ENCODE peak calls at places on chromosomes 6 and 20, in six cellular contexts. One of them, this sample, is unnamed.

GRCh38 chr6:13478525-13478962 is 8.9 kb downstream of the GFOD1 start:
- DNase-seq in cardiac septum: no peak
- DNase-seq in A172: no peak
- DNase-seq in hippocampal formation: no peak
- DNase-seq in lower lobe of right lung: no peak
- DNase-seq in H54: no peak
- DNase-seq in this sample: no peak

GRCh38 chr6:30687659-30688431 is 1.4 kb upstream of the PPP1R18 start:
- DNase-seq in cardiac septum: no peak
- DNase-seq in hippocampal formation: no peak
- DNase-seq in lower lobe of right lung: no peak
- DNase-seq in H54: no peak
- DNase-seq in A172: peak
- DNase-seq in this sample: peak

GRCh38 chr20:58877374-58878360 is 25.2 kb downstream of the GNAS start:
- DNase-seq in hippocampal formation: no peak
- DNase-seq in H54: no peak
- DNase-seq in cardiac septum: no peak
- DNase-seq in A172: no peak
- DNase-seq in lower lobe of right lung: no peak
- DNase-seq in this sample: no peak

GRCh38 chr20:62159835-62160234 is 16.3 kb downstream of the SS18L1 start:
- DNase-seq in lower lobe of right lung: no peak
- DNase-seq in A172: peak
- DNase-seq in cardiac septum: no peak
- DNase-seq in hippocampal formation: no peak
- DNase-seq in H54: peak
- DNase-seq in this sample: peak

GRCh38 chr6:170347091-170347490 is 40.5 kb downstream of the FAM120B start:
- DNase-seq in cardiac septum: no peak
- DNase-seq in A172: peak
- DNase-seq in H54: no peak
- DNase-seq in lower lobe of right lung: no peak
- DNase-seq in hippocampal formation: no peak
- DNase-seq in this sample: no peak

GRCh38 chr6:130602151-130602770 is 224.9 kb upstream of the SMLR1 start:
- DNase-seq in cardiac septum: no peak
- DNase-seq in A172: peak
- DNase-seq in H54: peak
- DNase-seq in lower lobe of right lung: no peak
- DNase-seq in hippocampal formation: no peak
- DNase-seq in this sample: no peak

GRCh38 chr6:16471222-16471784 is 232.9 kb downstream of the GMPR start:
- DNase-seq in cardiac septum: no peak
- DNase-seq in hippocampal formation: no peak
- DNase-seq in H54: no peak
- DNase-seq in lower lobe of right lung: no peak
- DNase-seq in A172: no peak
- DNase-seq in this sample: no peak

GRCh38 chr6:3009930-3010329 is 10.2 kb downstream of the NQO2 start:
- DNase-seq in H54: no peak
- DNase-seq in lower lobe of right lung: no peak
- DNase-seq in hippocampal formation: no peak
- DNase-seq in cardiac septum: no peak
- DNase-seq in A172: peak
- DNase-seq in this sample: no peak

GRCh38 chr6:169752074-169752623 is 727 bp downstream of the ERMARD start:
- DNase-seq in A172: peak
- DNase-seq in lower lobe of right lung: no peak
- DNase-seq in cardiac septum: no peak
- DNase-seq in hippocampal formation: no peak
- DNase-seq in H54: no peak
- DNase-seq in this sample: no peak

GRCh38 chr6:111418971-111419693 is 63.9 kb downstream of the REV3L start:
- DNase-seq in H54: peak
- DNase-seq in lower lobe of right lung: no peak
- DNase-seq in hippocampal formation: no peak
- DNase-seq in cardiac septum: no peak
- DNase-seq in A172: peak
- DNase-seq in this sample: peak

GRCh38 chr6:39806277-39806676 is 14.1 kb downstream of the DAAM2 start:
- DNase-seq in lower lobe of right lung: no peak
- DNase-seq in A172: no peak
- DNase-seq in hippocampal formation: no peak
- DNase-seq in H54: no peak
- DNase-seq in cardiac septum: no peak
- DNase-seq in this sample: no peak

GRCh38 chr6:35165630-35166071 is 24.5 kb upstream of the TCP11 start:
- DNase-seq in H54: no peak
- DNase-seq in A172: peak
- DNase-seq in cardiac septum: no peak
- DNase-seq in lower lobe of right lung: no peak
- DNase-seq in hippocampal formation: no peak
- DNase-seq in this sample: peak

GRCh38 chr20:35395728-35396127 is 16.0 kb downstream of the UQCC1 start:
- DNase-seq in H54: peak
- DNase-seq in lower lobe of right lung: no peak
- DNase-seq in cardiac septum: no peak
- DNase-seq in A172: peak
- DNase-seq in hippocampal formation: no peak
- DNase-seq in this sample: peak

GRCh38 chr6:139777202-139777970 is 402.9 kb upstream of the CITED2 start:
- DNase-seq in lower lobe of right lung: no peak
- DNase-seq in hippocampal formation: no peak
- DNase-seq in H54: no peak
- DNase-seq in A172: no peak
- DNase-seq in cardiac septum: no peak
- DNase-seq in this sample: no peak

GRCh38 chr20:37494796-37495195 is 26.3 kb upstream of the NNAT start:
- DNase-seq in lower lobe of right lung: no peak
- DNase-seq in A172: no peak
- DNase-seq in H54: no peak
- DNase-seq in cardiac septum: peak
- DNase-seq in hippocampal formation: no peak
- DNase-seq in this sample: no peak

GRCh38 chr6:5994234-5994998 is 12.3 kb downstream of the NRN1 start:
- DNase-seq in lower lobe of right lung: no peak
- DNase-seq in H54: no peak
- DNase-seq in A172: no peak
- DNase-seq in cardiac septum: no peak
- DNase-seq in hippocampal formation: no peak
- DNase-seq in this sample: no peak

GRCh38 chr6:25250878-25251277 is 28.3 kb upstream of the CARMIL1 start:
- DNase-seq in hippocampal formation: no peak
- DNase-seq in A172: peak
- DNase-seq in H54: no peak
- DNase-seq in cardiac septum: no peak
- DNase-seq in lower lobe of right lung: no peak
- DNase-seq in this sample: peak

GRCh38 chr6:134550604-134551003 is 232.7 kb upstream of the SGK1 start:
- DNase-seq in A172: peak
- DNase-seq in H54: no peak
- DNase-seq in lower lobe of right lung: no peak
- DNase-seq in cardiac septum: no peak
- DNase-seq in hippocampal formation: no peak
- DNase-seq in this sample: peak

GRCh38 chr20:51495921-51496545 is 46.5 kb downstream of the NFATC2 start:
- DNase-seq in cardiac septum: no peak
- DNase-seq in H54: no peak
- DNase-seq in lower lobe of right lung: no peak
- DNase-seq in hippocampal formation: no peak
- DNase-seq in A172: no peak
- DNase-seq in this sample: no peak

GRCh38 chr20:3031524-3032147 is 11.8 kb upstream of the GNRH2 start:
- DNase-seq in A172: no peak
- DNase-seq in lower lobe of right lung: no peak
- DNase-seq in cardiac septum: no peak
- DNase-seq in H54: no peak
- DNase-seq in hippocampal formation: no peak
- DNase-seq in this sample: no peak

GRCh38 chr20:61135966-61136365 is 116.1 kb upstream of the CDH4 start:
- DNase-seq in lower lobe of right lung: no peak
- DNase-seq in hippocampal formation: no peak
- DNase-seq in A172: no peak
- DNase-seq in cardiac septum: no peak
- DNase-seq in H54: no peak
- DNase-seq in this sample: no peak

GRCh38 chr6:150599199-150600002 is at the start of gene PLEKHG1:
- DNase-seq in lower lobe of right lung: peak
- DNase-seq in H54: peak
- DNase-seq in A172: peak
- DNase-seq in cardiac septum: peak
- DNase-seq in hippocampal formation: no peak
- DNase-seq in this sample: peak

GRCh38 chr20:15865553-15865952 is 707.7 kb downstream of the KIF16B start:
- DNase-seq in cardiac septum: no peak
- DNase-seq in lower lobe of right lung: no peak
- DNase-seq in H54: no peak
- DNase-seq in hippocampal formation: no peak
- DNase-seq in A172: no peak
- DNase-seq in this sample: no peak

GRCh38 chr20:34579191-34579661 is 20.7 kb downstream of the MAP1LC3A start:
- DNase-seq in A172: peak
- DNase-seq in hippocampal formation: peak
- DNase-seq in cardiac septum: no peak
- DNase-seq in lower lobe of right lung: no peak
- DNase-seq in H54: peak
- DNase-seq in this sample: peak

GRCh38 chr6:138654715-138655634 is 118.6 kb upstream of the CCDC28A start:
- DNase-seq in H54: no peak
- DNase-seq in lower lobe of right lung: no peak
- DNase-seq in A172: peak
- DNase-seq in hippocampal formation: no peak
- DNase-seq in cardiac septum: no peak
- DNase-seq in this sample: peak

GRCh38 chr6:158042245-158042798 is 60.7 kb downstream of the SYNJ2 start:
- DNase-seq in cardiac septum: peak
- DNase-seq in H54: no peak
- DNase-seq in hippocampal formation: no peak
- DNase-seq in lower lobe of right lung: peak
- DNase-seq in A172: peak
- DNase-seq in this sample: peak

GRCh38 chr6:70843328-70843918 is 113.4 kb downstream of the B3GAT2 start:
- DNase-seq in cardiac septum: no peak
- DNase-seq in A172: no peak
- DNase-seq in H54: no peak
- DNase-seq in lower lobe of right lung: no peak
- DNase-seq in hippocampal formation: no peak
- DNase-seq in this sample: no peak

GRCh38 chr6:84001119-84001518 is 32.5 kb upstream of the MRAP2 start:
- DNase-seq in cardiac septum: no peak
- DNase-seq in A172: no peak
- DNase-seq in hippocampal formation: no peak
- DNase-seq in lower lobe of right lung: no peak
- DNase-seq in H54: no peak
- DNase-seq in this sample: no peak

GRCh38 chr6:162090734-162091133 is 636.8 kb downstream of the PRKN start:
- DNase-seq in A172: peak
- DNase-seq in hippocampal formation: no peak
- DNase-seq in H54: no peak
- DNase-seq in lower lobe of right lung: no peak
- DNase-seq in cardiac septum: no peak
- DNase-seq in this sample: no peak

GRCh38 chr6:154249499-154250298 is 106.9 kb downstream of the IPCEF1 start:
- DNase-seq in A172: no peak
- DNase-seq in hippocampal formation: no peak
- DNase-seq in lower lobe of right lung: no peak
- DNase-seq in H54: no peak
- DNase-seq in cardiac septum: no peak
- DNase-seq in this sample: no peak

GRCh38 chr6:82909551-82909950 is 156.1 kb downstream of the UBE3D start:
- DNase-seq in cardiac septum: no peak
- DNase-seq in H54: no peak
- DNase-seq in A172: no peak
- DNase-seq in hippocampal formation: no peak
- DNase-seq in lower lobe of right lung: no peak
- DNase-seq in this sample: peak

GRCh38 chr20:48066256-48066655 is 281.0 kb upstream of the SULF2 start:
- DNase-seq in lower lobe of right lung: no peak
- DNase-seq in A172: no peak
- DNase-seq in hippocampal formation: no peak
- DNase-seq in cardiac septum: no peak
- DNase-seq in H54: no peak
- DNase-seq in this sample: peak

GRCh38 chr6:111871725-111872520 is 1.3 kb downstream of the FYN start:
- DNase-seq in cardiac septum: peak
- DNase-seq in H54: peak
- DNase-seq in hippocampal formation: peak
- DNase-seq in A172: no peak
- DNase-seq in lower lobe of right lung: no peak
- DNase-seq in this sample: peak

GRCh38 chr6:38138374-38138773 is 318.8 kb downstream of the ZFAND3 start:
- DNase-seq in A172: no peak
- DNase-seq in lower lobe of right lung: no peak
- DNase-seq in H54: no peak
- DNase-seq in hippocampal formation: no peak
- DNase-seq in cardiac septum: no peak
- DNase-seq in this sample: no peak

GRCh38 chr6:148203970-148204369 is 138.7 kb upstream of the SASH1 start:
- DNase-seq in hippocampal formation: no peak
- DNase-seq in lower lobe of right lung: no peak
- DNase-seq in A172: peak
- DNase-seq in H54: peak
- DNase-seq in cardiac septum: no peak
- DNase-seq in this sample: peak

GRCh38 chr6:170180671-170181337 is 110.1 kb downstream of the DLL1 start:
- DNase-seq in H54: no peak
- DNase-seq in lower lobe of right lung: no peak
- DNase-seq in cardiac septum: no peak
- DNase-seq in hippocampal formation: no peak
- DNase-seq in A172: no peak
- DNase-seq in this sample: peak

GRCh38 chr20:25622450-25623224 is 1.2 kb downstream of the NANP start:
- DNase-seq in hippocampal formation: no peak
- DNase-seq in H54: no peak
- DNase-seq in cardiac septum: no peak
- DNase-seq in lower lobe of right lung: no peak
- DNase-seq in A172: peak
- DNase-seq in this sample: no peak

GRCh38 chr6:15330174-15330934 is 84.5 kb downstream of the JARID2 start:
- DNase-seq in A172: no peak
- DNase-seq in hippocampal formation: no peak
- DNase-seq in lower lobe of right lung: no peak
- DNase-seq in H54: no peak
- DNase-seq in cardiac septum: no peak
- DNase-seq in this sample: peak

GRCh38 chr6:111589366-111589765 is 16.3 kb downstream of the TRAF3IP2 start:
- DNase-seq in lower lobe of right lung: no peak
- DNase-seq in cardiac septum: no peak
- DNase-seq in H54: peak
- DNase-seq in A172: peak
- DNase-seq in hippocampal formation: no peak
- DNase-seq in this sample: peak

This sample was measured in Daoy.